ENCODE peak calls at places on chromosomes 4 and X, in eight cellular contexts. L is body of pancreas, T is adrenal gland, N is transverse colon, Y is suprapubic skin, Q is NB4, R is lower leg skin, C is stomach. A is an unnamed sample.

GRCh38 chrX:123830309-123830708 is 29.5 kb upstream of the XIAP start:
- DNase-seq in R (no peak), Y (no peak), Q (peak), C (peak), T (no peak), N (peak), L (peak), A (no peak)

GRCh38 chrX:123818243-123818642 is 41.6 kb upstream of the XIAP start:
- DNase-seq in R (no peak), T (no peak), C (peak), Y (no peak), N (no peak), L (no peak), Q (no peak), A (no peak)

GRCh38 chr4:167906851-167907250 is 185.5 kb upstream of the ANXA10 start:
- DNase-seq in R (no peak), C (no peak), Q (no peak), T (no peak), N (no peak), Y (no peak), L (no peak), A (no peak)

GRCh38 chr4:36159208-36159607 is 85.1 kb downstream of the ARAP2 start:
- DNase-seq in R (no peak), Y (no peak), N (no peak), T (no peak), C (no peak), L (no peak), Q (peak), A (no peak)

GRCh38 chr4:94410678-94411206 is 41.0 kb upstream of the PDLIM5 start:
- DNase-seq in Y (no peak), C (no peak), L (peak), R (peak), Q (peak), T (peak), N (peak), A (peak)

GRCh38 chrX:18415386-18415785 is 10.0 kb upstream of the CDKL5 start:
- DNase-seq in Y (no peak), Q (no peak), T (no peak), N (no peak), R (no peak), C (no peak), L (no peak), A (no peak)

GRCh38 chr4:60500860-60501259 is 699.3 kb upstream of the ADGRL3 start:
- DNase-seq in C (no peak), Q (no peak), Y (no peak), L (no peak), T (no peak), R (no peak), N (no peak), A (no peak)

GRCh38 chr4:8855781-8856245 is 15.8 kb downstream of the HMX1 start:
- DNase-seq in N (no peak), Q (peak), R (no peak), L (no peak), Y (no peak), T (no peak), C (no peak), A (no peak)

GRCh38 chrX:9517062-9517461 is 52.2 kb downstream of the TBL1X start:
- DNase-seq in N (no peak), Y (no peak), L (no peak), C (no peak), R (no peak), Q (no peak), T (no peak), A (no peak)

GRCh38 chr4:143338313-143338712 is 1.6 kb downstream of the GAB1 start:
- DNase-seq in L (no peak), Y (no peak), R (no peak), N (no peak), T (no peak), Q (no peak), C (no peak), A (no peak)

GRCh38 chrX:10387011-10387410 is 230.2 kb downstream of the CLCN4 start:
- DNase-seq in C (no peak), Y (no peak), R (no peak), Q (no peak), T (no peak), N (no peak), L (no peak), A (no peak)

GRCh38 chrX:32530802-32531403 is 680.4 kb downstream of the DMD start:
- DNase-seq in N (peak), T (peak), Q (peak), R (no peak), Y (no peak), C (no peak), L (peak), A (no peak)

GRCh38 chrX:143635915-143636314 is at the start of gene SLITRK4:
- DNase-seq in C (no peak), Y (no peak), T (peak), L (peak), N (no peak), R (no peak), Q (no peak), A (no peak)

GRCh38 chr4:150209140-150209829 is 131.0 kb downstream of the DCLK2 start:
- DNase-seq in R (no peak), T (peak), L (peak), N (peak), C (peak), Y (no peak), Q (peak), A (peak)

GRCh38 chr4:82905205-82905604 is 4.7 kb downstream of the THAP9 start:
- DNase-seq in R (no peak), N (no peak), C (no peak), L (no peak), Y (no peak), T (no peak), Q (peak), A (no peak)

GRCh38 chrX:150486011-150486410 is 82.4 kb upstream of the MTM1 start:
- DNase-seq in N (peak), T (peak), Q (peak), Y (no peak), L (peak), R (no peak), C (peak), A (no peak)

GRCh38 chr4:115437739-115438138 is 324.3 kb upstream of the NDST4 start:
- DNase-seq in R (no peak), C (no peak), N (no peak), L (no peak), Y (no peak), T (no peak), Q (no peak), A (no peak)

GRCh38 chrX:31934842-31935241 is 863.0 kb upstream of the FTHL17 start:
- DNase-seq in C (no peak), L (no peak), N (no peak), T (no peak), Y (no peak), Q (no peak), R (no peak), A (no peak)

GRCh38 chrX:70554081-70554480 is 109.4 kb downstream of the DLG3 start:
- DNase-seq in N (no peak), R (no peak), T (no peak), C (no peak), L (no peak), Y (no peak), Q (peak), A (no peak)

GRCh38 chrX:12970691-12971202 is 4.2 kb upstream of the TMSB4X start:
- DNase-seq in L (peak), R (no peak), T (no peak), Y (no peak), N (no peak), Q (peak), C (no peak), A (peak)

GRCh38 chr4:101171747-101172146 is 175.6 kb downstream of the PPP3CA start:
- DNase-seq in R (no peak), L (no peak), Q (no peak), N (no peak), T (no peak), C (no peak), Y (no peak), A (no peak)

GRCh38 chr4:142402925-142403324 is 443.2 kb downstream of the INPP4B start:
- DNase-seq in Y (no peak), T (peak), L (peak), Q (no peak), N (no peak), C (no peak), R (no peak), A (no peak)

GRCh38 chrX:111164728-111165127 is 68.7 kb downstream of the PAK3 start:
- DNase-seq in R (no peak), T (no peak), N (no peak), Q (peak), Y (no peak), C (no peak), L (no peak), A (no peak)

GRCh38 chr4:114539985-114540384 is 58.6 kb upstream of the UGT8 start:
- DNase-seq in C (no peak), T (no peak), Y (no peak), R (no peak), Q (no peak), L (no peak), N (no peak), A (no peak)

GRCh38 chrX:19568422-19568821 is 53.1 kb upstream of the MAP3K15 start:
- DNase-seq in T (no peak), Y (no peak), Q (no peak), R (no peak), N (no peak), L (no peak), C (no peak), A (no peak)

GRCh38 chr4:153535735-153536494 is 69.8 kb downstream of the TMEM131L start:
- DNase-seq in Q (no peak), L (no peak), N (no peak), T (no peak), R (no peak), Y (no peak), C (no peak), A (no peak)

GRCh38 chr4:120821986-120822385 is 100.5 kb downstream of the PRDM5 start:
- DNase-seq in Y (no peak), T (no peak), L (no peak), R (no peak), Q (no peak), N (no peak), C (no peak), A (no peak)

GRCh38 chr4:88791274-88791673 is 93.6 kb upstream of the NAP1L5 start:
- DNase-seq in R (no peak), T (no peak), C (no peak), L (no peak), Q (peak), N (no peak), Y (no peak), A (no peak)

GRCh38 chr4:37392540-37393255 is 148.2 kb downstream of the NWD2 start:
- DNase-seq in R (no peak), C (peak), Y (no peak), L (peak), T (peak), Q (no peak), N (peak), A (no peak)

GRCh38 chr4:2925496-2925895 is 37.7 kb downstream of the NOP14 start:
- DNase-seq in R (no peak), L (no peak), N (no peak), Q (no peak), T (no peak), Y (peak), C (no peak), A (peak)

GRCh38 chr4:91058345-91058744 is 931.2 kb downstream of the CCSER1 start:
- DNase-seq in L (no peak), R (no peak), T (no peak), N (no peak), Y (no peak), Q (no peak), C (no peak), A (no peak)

GRCh38 chr4:169617306-169617705 is 3.1 kb upstream of the CLCN3 start:
- DNase-seq in T (no peak), Y (no peak), L (no peak), Q (no peak), N (no peak), C (no peak), R (no peak), A (no peak)

GRCh38 chr4:169612869-169613859 is 781 bp upstream of the NEK1 start:
- DNase-seq in Y (peak), R (peak), L (peak), T (peak), Q (peak), N (peak), C (peak), A (peak)

GRCh38 chr4:169615467-169616106 is 3.2 kb upstream of the NEK1 start:
- DNase-seq in L (no peak), R (no peak), Y (no peak), Q (no peak), C (no peak), T (no peak), N (no peak), A (no peak)

GRCh38 chr4:169611157-169611556 is 1.2 kb downstream of the NEK1 start:
- DNase-seq in L (no peak), R (no peak), Q (no peak), C (no peak), N (no peak), T (no peak), Y (no peak), A (no peak)

DNA sequence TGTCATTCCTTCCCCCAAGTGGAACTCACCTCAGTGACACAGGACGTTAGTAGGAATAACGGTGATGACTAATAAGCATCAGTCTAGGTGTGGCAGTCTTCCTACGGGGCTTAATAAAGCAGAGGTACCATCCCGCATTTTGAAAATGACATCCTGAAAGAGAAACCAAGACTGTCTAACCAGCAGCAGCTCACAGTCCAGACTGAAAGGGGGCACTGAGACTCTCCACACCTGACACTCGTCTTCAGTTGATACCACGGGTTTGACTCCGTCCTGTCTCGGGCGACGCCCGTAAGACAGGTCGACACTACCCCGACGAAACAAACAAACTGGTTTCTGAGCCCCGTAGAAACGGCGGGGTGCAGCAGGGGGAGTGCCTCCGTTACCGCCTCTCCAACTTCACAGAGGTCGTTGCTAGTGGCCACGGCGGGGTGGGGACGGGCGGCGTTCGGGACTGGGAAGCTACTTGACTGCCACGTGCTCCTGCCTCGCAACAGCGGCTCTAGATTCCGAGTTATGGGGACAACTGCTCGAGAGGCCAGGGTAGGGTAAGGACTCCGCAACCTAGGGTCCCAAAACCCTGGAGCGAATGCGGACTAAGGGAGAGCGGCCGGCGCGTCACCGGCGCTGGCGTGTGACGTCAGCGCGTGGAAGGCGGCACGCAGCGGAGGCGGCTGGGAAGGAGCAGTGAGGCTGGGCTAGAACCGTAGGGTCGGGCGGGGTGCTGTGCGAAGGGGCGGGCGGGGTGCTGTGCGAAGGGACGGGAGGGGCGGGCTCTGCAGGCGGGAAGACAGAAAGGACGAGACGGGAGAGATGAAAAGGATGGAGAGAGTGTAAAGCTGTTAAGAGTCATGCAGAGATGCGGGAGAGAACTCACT is at the start of gene NEK1:
- DNase-seq in Y (peak), T (peak), L (peak), Q (peak), R (peak), N (peak), C (peak), A (peak)
- TF ChIP-seq POLR2A in Y (peak), T (peak), L (peak), Q (peak), R (peak), N (peak), C (peak), A (peak)

DNA sequence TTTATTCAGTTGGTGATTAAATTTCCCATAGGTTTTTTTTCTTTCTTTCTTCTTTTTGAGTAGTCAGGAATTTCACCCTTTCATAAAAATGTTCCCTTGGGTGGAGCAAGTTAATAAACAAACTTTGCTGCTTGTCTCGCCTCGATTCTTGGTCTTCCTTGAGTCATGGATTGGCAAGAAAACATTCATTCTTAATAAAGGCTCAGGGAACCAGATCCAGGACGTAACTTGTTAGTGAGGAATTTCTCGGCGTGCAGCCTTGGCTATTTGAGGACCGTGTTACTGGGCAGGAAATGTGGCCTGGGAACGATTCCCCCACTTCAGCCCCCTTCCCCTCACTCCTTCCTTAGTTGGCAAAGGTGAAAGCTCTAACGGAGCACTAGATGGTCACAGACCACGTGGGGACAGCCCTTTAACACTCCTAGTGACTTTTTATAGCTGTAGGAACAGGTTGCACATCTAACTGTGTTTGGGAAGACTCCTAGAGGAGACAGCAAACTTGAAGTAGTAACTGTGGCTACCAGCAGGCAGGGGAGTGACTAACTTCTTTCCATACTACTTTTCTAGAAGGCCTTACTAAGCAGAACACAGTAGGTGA is 106.8 kb downstream of the UCHL1 start:
- DNase-seq in C (no peak), Y (no peak), Q (no peak), N (no peak), R (no peak), T (peak), L (peak), A (no peak)
- H3K4me3 ChIP-seq in C (no peak), Y (no peak), Q (no peak), N (no peak), R (no peak), T (no peak), L (no peak), A (no peak)

GRCh38 chrX:47631676-47632075 is 1.9 kb upstream of the CFP start:
- DNase-seq in Q (no peak), R (no peak), T (no peak), Y (no peak), L (no peak), C (no peak), N (no peak), A (no peak)

GRCh38 chrX:47637546-47638195 is 7.9 kb upstream of the CFP start:
- DNase-seq in N (peak), Q (no peak), R (no peak), L (peak), T (no peak), C (peak), Y (no peak), A (no peak)

GRCh38 chrX:47633671-47634590 is 4.2 kb upstream of the CFP start:
- DNase-seq in T (no peak), R (no peak), Y (no peak), N (no peak), C (no peak), L (peak), Q (peak), A (no peak)

GRCh38 chrX:47632664-47633063 is 2.9 kb upstream of the CFP start:
- DNase-seq in N (no peak), R (no peak), Q (no peak), C (no peak), L (peak), T (no peak), Y (no peak), A (no peak)

GRCh38 chrX:47634871-47635575 is 5.3 kb upstream of the CFP start:
- DNase-seq in R (no peak), L (no peak), Q (no peak), Y (no peak), N (no peak), C (no peak), T (no peak), A (no peak)
- TF ChIP-seq POLR2A in R (no peak), L (no peak), Q (no peak), Y (no peak), N (no peak), C (no peak), T (no peak), A (no peak)

DNA sequence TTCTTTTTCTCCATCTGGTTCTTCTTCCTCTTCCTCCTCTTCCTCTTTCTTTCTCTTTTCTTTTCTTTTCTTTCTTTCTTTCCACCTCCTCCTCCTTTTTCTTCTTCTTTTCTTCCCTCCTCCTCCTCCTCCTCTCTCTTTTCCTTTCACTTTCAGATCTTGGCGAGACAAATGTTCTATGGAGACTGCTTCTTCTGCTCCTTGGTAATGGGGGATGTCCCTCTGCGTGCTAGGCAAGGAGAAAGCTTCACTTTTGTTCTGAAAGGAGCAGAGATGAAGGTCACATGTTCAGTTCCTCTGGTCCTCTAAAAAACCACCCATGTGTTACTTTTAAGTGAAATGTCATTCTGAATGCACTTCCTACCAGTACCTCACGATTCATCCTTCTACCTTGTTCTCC is 33.2 kb downstream of the NBDY start:
- DNase-seq in N (no peak), R (no peak), C (no peak), Q (no peak), T (no peak), L (no peak), Y (no peak), A (no peak)
- H3K4me3 ChIP-seq in N (no peak), R (no peak), C (no peak), Q (no peak), T (no peak), L (no peak), Y (no peak), A (no peak)